ENCODE peak calls at places on chromosome 14, in six cellular contexts. B, E, Q, V, P and X are unnamed samples.

GRCh38 chr14:67599698-67600561 is at the start of gene PIGH:
- DNase-seq in B (peak), E (peak), V (peak), Q (peak), P (peak), X (peak)

GRCh38 chr14:68495638-68496114 is 297.2 kb downstream of the ZFP36L1 start:
- DNase-seq in Q (no peak), E (no peak), B (no peak), P (no peak), V (no peak), X (no peak)

GRCh38 chr14:103281496-103282231 is 52.4 kb upstream of the EIF5 start:
- DNase-seq in V (peak), Q (peak), B (peak), E (no peak), P (peak), X (peak)

GRCh38 chr14:68705741-68706283 is 87.1 kb downstream of the ZFP36L1 start:
- DNase-seq in V (no peak), P (no peak), E (no peak), Q (no peak), B (no peak), X (no peak)

GRCh38 chr14:62002636-62003035 is 240.4 kb downstream of the SNAPC1 start:
- DNase-seq in Q (no peak), B (peak), E (no peak), V (peak), P (no peak), X (no peak)

GRCh38 chr14:92683041-92683440 is 65.4 kb downstream of the LGMN start:
- DNase-seq in Q (no peak), P (no peak), B (no peak), V (no peak), E (no peak), X (no peak)

GRCh38 chr14:56359245-56359644 is 220.4 kb upstream of the TMEM260 start:
- DNase-seq in B (peak), E (no peak), P (no peak), Q (no peak), V (no peak), X (no peak)

GRCh38 chr14:105314287-105315185 is at the start of gene PACS2:
- DNase-seq in E (peak), B (peak), Q (peak), V (peak), P (peak), X (peak)

GRCh38 chr14:26531894-26532293 is 65.9 kb downstream of the NOVA1 start:
- DNase-seq in Q (peak), V (no peak), E (no peak), B (peak), P (peak), X (peak)

GRCh38 chr14:94926176-94926575 is 156.3 kb upstream of the GSC start:
- DNase-seq in V (no peak), Q (no peak), P (no peak), E (no peak), B (no peak), X (no peak)

GRCh38 chr14:101965796-101966718 is 1.7 kb downstream of the DYNC1H1 start:
- DNase-seq in B (peak), E (no peak), Q (peak), P (no peak), V (peak), X (peak)

GRCh38 chr14:95374262-95374997 is 54.7 kb upstream of the CLMN start:
- DNase-seq in B (no peak), P (no peak), V (no peak), Q (no peak), E (no peak), X (no peak)

GRCh38 chr14:76309572-76310551 is 66.1 kb upstream of the ESRRB start:
- DNase-seq in V (no peak), P (no peak), B (no peak), E (no peak), Q (no peak), X (no peak)

GRCh38 chr14:40983604-40984003 is 623.1 kb upstream of the LRFN5 start:
- DNase-seq in B (peak), P (no peak), E (no peak), Q (no peak), V (no peak), X (no peak)

GRCh38 chr14:105853089-105853906 is 326.9 kb downstream of the TMEM121 start:
- DNase-seq in Q (no peak), E (peak), P (no peak), B (no peak), V (no peak), X (no peak)